ENCODE peak calls at places on chromosomes 7 and 10, in four cellular contexts. One of them, this sample, is unnamed.

GRCh38 chr10:29969255-29970011 is 90.0 kb downstream of the JCAD start:
- DNase-seq in K562: no peak
- DNase-seq in HepG2: no peak
- DNase-seq in SK-N-SH: peak; percentile 60
- DNase-seq in this sample: no peak

GRCh38 chr10:33665512-33665911 is 331.0 kb upstream of the NRP1 start:
- DNase-seq in K562: no peak
- DNase-seq in HepG2: no peak
- DNase-seq in SK-N-SH: no peak
- DNase-seq in this sample: no peak

GRCh38 chr7:3558410-3558809 is 257.4 kb downstream of the SDK1 start:
- DNase-seq in K562: no peak
- DNase-seq in HepG2: no peak
- DNase-seq in SK-N-SH: peak; percentile 86
- DNase-seq in this sample: no peak

GRCh38 chr10:116298586-116298985 is 25.6 kb upstream of the GFRA1 start:
- DNase-seq in K562: no peak
- DNase-seq in HepG2: no peak
- DNase-seq in SK-N-SH: no peak
- DNase-seq in this sample: no peak

GRCh38 chr10:86900955-86901354 is 56.5 kb downstream of the MMRN2 start:
- DNase-seq in K562: no peak
- DNase-seq in HepG2: no peak
- DNase-seq in SK-N-SH: no peak
- DNase-seq in this sample: no peak

GRCh38 chr10:50610364-50610763 is 13.4 kb downstream of the SGMS1 start:
- DNase-seq in K562: no peak
- DNase-seq in HepG2: no peak
- DNase-seq in SK-N-SH: no peak
- DNase-seq in this sample: no peak

GRCh38 chr7:128790297-128791037 is 1.3 kb upstream of the CCDC136 start:
- DNase-seq in K562: no peak
- DNase-seq in HepG2: no peak
- DNase-seq in SK-N-SH: peak; percentile 77
- DNase-seq in this sample: no peak

GRCh38 chr7:129781128-129781855 is 169.8 kb downstream of the NRF1 start:
- DNase-seq in K562: no peak
- DNase-seq in HepG2: no peak
- DNase-seq in SK-N-SH: peak; percentile 75
- DNase-seq in this sample: peak; percentile 7

GRCh38 chr7:55280031-55280454 is 85.1 kb upstream of the LANCL2 start:
- DNase-seq in K562: peak; percentile 70
- DNase-seq in HepG2: peak; percentile 55
- DNase-seq in SK-N-SH: peak; percentile 81
- DNase-seq in this sample: peak; percentile 59

GRCh38 chr7:17633099-17633498 is 307.2 kb downstream of the SNX13 start:
- DNase-seq in K562: no peak
- DNase-seq in HepG2: peak; percentile 39
- DNase-seq in SK-N-SH: no peak
- DNase-seq in this sample: peak; percentile 41

GRCh38 chr10:95864906-95865813 is 42.6 kb upstream of the CC2D2B start:
- DNase-seq in K562: peak; percentile 59
- DNase-seq in HepG2: peak; percentile 76
- DNase-seq in SK-N-SH: peak; percentile 35
- DNase-seq in this sample: peak; percentile 48

GRCh38 chr10:9102026-9102425 is 1047.5 kb downstream of the GATA3 start:
- DNase-seq in K562: no peak
- DNase-seq in HepG2: no peak
- DNase-seq in SK-N-SH: no peak
- DNase-seq in this sample: no peak

GRCh38 chr7:41244246-41244645 is 458.6 kb downstream of the INHBA start:
- DNase-seq in K562: no peak
- DNase-seq in HepG2: no peak
- DNase-seq in SK-N-SH: no peak
- DNase-seq in this sample: no peak

GRCh38 chr10:34491666-34492065 is 323.4 kb downstream of the PARD3 start:
- DNase-seq in K562: no peak
- DNase-seq in HepG2: no peak
- DNase-seq in SK-N-SH: no peak
- DNase-seq in this sample: no peak

GRCh38 chr7:139058963-139059362 is 23.1 kb upstream of the ZC3HAV1L start:
- DNase-seq in K562: no peak
- DNase-seq in HepG2: no peak
- DNase-seq in SK-N-SH: no peak
- DNase-seq in this sample: no peak

GRCh38 chr10:60570272-60570865 is 180.7 kb upstream of the ANK3 start:
- DNase-seq in K562: no peak
- DNase-seq in HepG2: no peak
- DNase-seq in SK-N-SH: no peak
- DNase-seq in this sample: no peak

GRCh38 chr10:14604181-14605142 is 170.2 kb downstream of the FAM107B start:
- DNase-seq in K562: peak; percentile 71
- DNase-seq in HepG2: no peak
- DNase-seq in SK-N-SH: peak; percentile 95
- DNase-seq in this sample: peak; percentile 18

GRCh38 chr10:53013201-53013808 is 240.7 kb upstream of the MBL2 start:
- DNase-seq in K562: no peak
- DNase-seq in HepG2: no peak
- DNase-seq in SK-N-SH: no peak
- DNase-seq in this sample: no peak

GRCh38 chr7:110502893-110503465 is 587.9 kb upstream of the LRRN3 start:
- DNase-seq in K562: no peak
- DNase-seq in HepG2: no peak
- DNase-seq in SK-N-SH: no peak
- DNase-seq in this sample: no peak

DNA sequence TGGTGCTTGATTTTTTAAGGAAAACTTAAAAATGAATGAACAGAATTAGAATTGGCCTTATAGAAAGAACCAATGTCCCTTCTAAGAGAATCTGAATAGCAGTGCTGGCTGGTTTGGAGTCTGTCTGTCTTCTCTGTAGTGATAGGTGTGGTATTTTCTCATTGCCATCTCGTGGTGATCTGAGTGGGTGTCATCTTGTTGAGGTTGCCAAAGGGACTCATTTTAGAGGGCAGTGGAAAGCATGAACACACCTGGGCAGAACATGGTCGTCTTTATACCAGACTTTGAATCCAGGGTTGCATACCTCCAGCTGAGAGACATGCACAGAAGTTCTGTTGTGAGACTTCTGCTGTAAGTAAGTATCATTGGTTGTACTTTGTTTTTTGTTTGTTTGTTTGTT is 15.8 kb downstream of the CUL1 start:
- DNase-seq in K562: no peak
- DNase-seq in HepG2: no peak
- DNase-seq in SK-N-SH: no peak
- DNase-seq in this sample: no peak
- TF ChIP-seq ELF1 in K562: no peak
- TF ChIP-seq ELF1 in HepG2: no peak
- TF ChIP-seq ELF1 in SK-N-SH: no peak
- TF ChIP-seq ELF1 in this sample: no peak

DNA sequence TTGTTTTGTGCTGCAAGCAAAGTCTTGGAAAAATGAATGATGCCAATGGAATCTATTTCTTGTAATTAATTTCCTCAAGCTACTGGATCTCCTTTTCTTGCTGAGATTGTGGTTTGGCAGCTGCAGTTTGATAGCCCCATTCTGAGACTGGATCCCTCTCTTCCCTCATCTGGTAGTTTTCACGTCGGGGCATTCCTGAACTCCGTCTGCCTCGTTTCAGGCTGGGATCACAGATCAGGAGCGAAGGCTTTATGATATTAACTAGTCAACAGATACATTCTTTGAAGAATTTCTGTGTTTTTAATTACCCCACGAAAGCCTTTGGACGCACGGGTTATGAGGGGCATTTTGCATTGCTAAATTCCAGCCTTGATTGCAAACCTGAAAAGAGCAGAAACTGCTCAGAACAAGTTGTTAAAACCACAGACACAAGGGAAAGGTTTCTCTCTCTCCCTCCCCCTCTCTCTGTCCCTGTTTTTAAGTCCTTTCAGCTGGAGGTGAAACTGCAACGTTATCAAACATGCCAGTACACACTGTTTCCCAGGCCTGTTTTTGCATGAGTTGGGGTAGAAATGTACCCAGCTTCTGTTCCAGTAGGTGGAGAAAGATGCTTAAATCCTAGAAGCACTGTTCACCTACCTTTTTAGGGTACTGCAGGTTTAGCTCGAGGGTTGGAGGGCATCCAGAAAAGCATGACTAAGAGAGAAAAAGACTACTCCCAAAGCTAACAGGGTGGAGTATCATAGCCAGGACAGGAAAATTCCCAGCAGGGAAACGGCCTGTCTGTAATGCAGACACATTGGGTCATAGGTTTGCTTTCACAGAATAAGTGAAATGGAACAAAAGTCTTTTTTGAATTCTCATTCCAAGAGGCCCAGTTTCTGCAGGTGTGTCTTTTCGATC is 124.3 kb downstream of the CUX1 start:
- DNase-seq in K562: peak; percentile 61
- DNase-seq in HepG2: no peak
- DNase-seq in SK-N-SH: no peak
- DNase-seq in this sample: peak; percentile 74
- TF ChIP-seq ELF1 in K562: no peak
- TF ChIP-seq ELF1 in HepG2: no peak
- TF ChIP-seq ELF1 in SK-N-SH: no peak
- TF ChIP-seq ELF1 in this sample: no peak

GRCh38 chr10:113859261-113859660 is 4.8 kb downstream of the NHLRC2 start:
- DNase-seq in K562: no peak
- DNase-seq in HepG2: no peak
- DNase-seq in SK-N-SH: no peak
- DNase-seq in this sample: no peak

GRCh38 chr10:113857210-113857609 is 2.7 kb downstream of the NHLRC2 start:
- DNase-seq in K562: no peak
- DNase-seq in HepG2: no peak
- DNase-seq in SK-N-SH: no peak
- DNase-seq in this sample: no peak

GRCh38 chr10:113856563-113856962 is 2.1 kb downstream of the NHLRC2 start:
- DNase-seq in K562: no peak
- DNase-seq in HepG2: no peak
- DNase-seq in SK-N-SH: no peak
- DNase-seq in this sample: no peak

GRCh38 chr10:113854757-113855626 is 531 bp downstream of the NHLRC2 start:
- DNase-seq in K562: peak; percentile 59
- DNase-seq in HepG2: peak; percentile 23
- DNase-seq in SK-N-SH: peak; percentile 83
- DNase-seq in this sample: peak; percentile 31

DNA sequence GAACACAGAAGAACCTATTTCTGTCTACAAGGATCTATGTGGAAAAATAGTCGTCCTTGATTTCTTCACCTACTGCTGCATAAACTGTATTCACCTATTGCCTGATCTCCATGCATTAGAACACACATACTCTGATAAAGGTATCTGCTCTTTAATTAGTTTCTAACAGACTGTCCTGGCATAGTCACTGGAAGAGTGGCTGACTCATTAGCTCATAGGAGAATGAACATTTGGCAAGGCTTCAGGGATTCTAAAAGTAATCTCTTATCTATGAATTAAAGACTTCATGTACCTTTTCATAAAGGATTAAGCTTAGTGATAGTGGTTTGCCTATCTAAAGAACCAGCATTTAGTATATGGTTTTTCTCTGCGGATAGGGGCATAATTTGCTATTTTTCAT is 4.1 kb downstream of the NHLRC2 start:
- DNase-seq in K562: peak; percentile 33
- DNase-seq in HepG2: no peak
- DNase-seq in SK-N-SH: no peak
- DNase-seq in this sample: no peak
- TF ChIP-seq ELF1 in K562: no peak
- TF ChIP-seq ELF1 in HepG2: no peak
- TF ChIP-seq ELF1 in SK-N-SH: no peak
- TF ChIP-seq ELF1 in this sample: no peak

GRCh38 chr7:150627959-150628358 is 4.2 kb downstream of the GIMAP6 start:
- DNase-seq in K562: no peak
- DNase-seq in HepG2: no peak
- DNase-seq in SK-N-SH: no peak
- DNase-seq in this sample: no peak

GRCh38 chr7:150629347-150629746 is 2.8 kb downstream of the GIMAP6 start:
- DNase-seq in K562: no peak
- DNase-seq in HepG2: no peak
- DNase-seq in SK-N-SH: no peak
- DNase-seq in this sample: no peak

GRCh38 chr7:150633926-150634325 is 1.7 kb upstream of the GIMAP6 start:
- DNase-seq in K562: no peak
- DNase-seq in HepG2: no peak
- DNase-seq in SK-N-SH: no peak
- DNase-seq in this sample: no peak

GRCh38 chr7:150631084-150631824 is 931 bp downstream of the GIMAP6 start:
- DNase-seq in K562: no peak
- DNase-seq in HepG2: no peak
- DNase-seq in SK-N-SH: no peak
- DNase-seq in this sample: no peak

GRCh38 chr7:150631866-150632864 is at the start of gene GIMAP6:
- DNase-seq in K562: no peak
- DNase-seq in HepG2: no peak
- DNase-seq in SK-N-SH: no peak
- DNase-seq in this sample: no peak
- TF ChIP-seq ELF1 in K562: peak; percentile 57
- TF ChIP-seq ELF1 in HepG2: no peak
- TF ChIP-seq ELF1 in SK-N-SH: no peak
- TF ChIP-seq ELF1 in this sample: no peak

GRCh38 chr10:71184402-71184801 is 28.0 kb upstream of the UNC5B start:
- DNase-seq in K562: no peak
- DNase-seq in HepG2: no peak
- DNase-seq in SK-N-SH: no peak
- DNase-seq in this sample: no peak

GRCh38 chr10:71188201-71188600 is 24.2 kb upstream of the UNC5B start:
- DNase-seq in K562: no peak
- DNase-seq in HepG2: no peak
- DNase-seq in SK-N-SH: no peak
- DNase-seq in this sample: no peak

GRCh38 chr10:71187197-71187596 is 25.2 kb upstream of the UNC5B start:
- DNase-seq in K562: no peak
- DNase-seq in HepG2: no peak
- DNase-seq in SK-N-SH: no peak
- DNase-seq in this sample: no peak

GRCh38 chr10:71185209-71185608 is 27.2 kb upstream of the UNC5B start:
- DNase-seq in K562: no peak
- DNase-seq in HepG2: no peak
- DNase-seq in SK-N-SH: no peak
- DNase-seq in this sample: no peak

DNA sequence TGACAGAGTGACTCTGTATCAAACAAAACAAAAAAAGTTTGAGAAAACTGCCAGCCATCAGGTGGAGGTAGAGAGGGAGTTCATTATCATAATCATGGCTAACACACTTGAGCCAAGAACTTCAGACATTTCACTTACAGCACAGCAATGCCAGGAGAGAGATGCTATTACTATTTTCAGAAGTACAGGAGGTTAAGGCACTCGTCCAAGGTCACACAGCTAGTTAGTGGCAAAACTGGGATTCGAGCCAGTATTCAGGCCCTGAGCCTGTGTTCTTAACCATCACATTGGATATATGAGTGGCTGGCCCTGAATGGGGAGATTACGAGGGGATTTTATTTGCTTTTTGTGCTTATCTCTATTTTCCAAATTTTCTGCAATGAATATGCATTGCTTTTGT is 24.8 kb upstream of the UNC5B start:
- DNase-seq in K562: no peak
- DNase-seq in HepG2: no peak
- DNase-seq in SK-N-SH: no peak
- DNase-seq in this sample: no peak
- TF ChIP-seq ELF1 in K562: no peak
- TF ChIP-seq ELF1 in HepG2: no peak
- TF ChIP-seq ELF1 in SK-N-SH: no peak
- TF ChIP-seq ELF1 in this sample: no peak

This sample was measured in HCT116.